ENCODE peak calls at places on chromosomes 5 and 9, in four cellular contexts. W is left lung, I is NCI-H1092 treated with DMSO at 0.1 percent for 48 hours, Z is H54. T is an unnamed sample.

GRCh38 chr5:129361441-129362025 is 98.6 kb upstream of the ADAMTS19 start:
- DNase-seq in W (no peak), I (no peak), Z (no peak), T (peak)

GRCh38 chr9:135076876-135077430 is 10.5 kb upstream of the OLFM1 start:
- DNase-seq in Z (no peak), I (no peak), W (peak), T (no peak)

GRCh38 chr9:130769004-130769403 is 66.0 kb upstream of the ABL1 start:
- DNase-seq in W (no peak), Z (no peak), I (no peak), T (no peak)

GRCh38 chr5:64301566-64301965 is 135.9 kb downstream of the RNF180 start:
- DNase-seq in W (no peak), Z (no peak), I (no peak), T (no peak)

GRCh38 chr5:7747728-7748127 is 103.2 kb downstream of the CFAP90 start:
- DNase-seq in Z (no peak), I (no peak), W (no peak), T (no peak)

GRCh38 chr5:160473736-160474483 is 52.3 kb downstream of the PTTG1 start:
- DNase-seq in Z (no peak), W (no peak), I (no peak), T (no peak)

GRCh38 chr5:76942581-76942980 is 10.3 kb upstream of the CRHBP start:
- DNase-seq in I (no peak), W (no peak), Z (peak), T (no peak)

GRCh38 chr9:133658442-133659431 is 22.6 kb downstream of the DBH start:
- DNase-seq in I (peak), W (no peak), Z (peak), T (no peak)

GRCh38 chr9:114619205-114619758 is 8.2 kb downstream of the TMEM268 start:
- DNase-seq in I (no peak), Z (no peak), W (peak), T (no peak)

GRCh38 chr9:69768101-69768500 is 8.3 kb upstream of the PTAR1 start:
- DNase-seq in W (no peak), I (no peak), Z (no peak), T (no peak)

GRCh38 chr5:89556215-89557009 is 673.4 kb upstream of the MEF2C start:
- DNase-seq in I (no peak), W (no peak), Z (peak), T (no peak)

GRCh38 chr5:163948086-163948666 is 442.8 kb downstream of the MAT2B start:
- DNase-seq in I (no peak), W (no peak), Z (no peak), T (no peak)

GRCh38 chr5:101153526-101153925 is 250.4 kb upstream of the ST8SIA4 start:
- DNase-seq in W (no peak), I (no peak), Z (no peak), T (no peak)

GRCh38 chr9:136760424-136760823 is 2.4 kb upstream of the LCN8 start:
- DNase-seq in W (no peak), Z (no peak), I (no peak), T (no peak)

GRCh38 chr5:132459983-132460834 is 30.4 kb downstream of the IRF1 start:
- DNase-seq in Z (no peak), W (peak), I (peak), T (peak)

GRCh38 chr9:128920381-128921058 is at the start of gene PHYHD1:
- DNase-seq in I (peak), Z (peak), W (peak), T (no peak)

GRCh38 chr5:126875303-126875785 is 98.4 kb downstream of the LMNB1 start:
- DNase-seq in W (no peak), I (no peak), Z (no peak), T (no peak)

GRCh38 chr9:79583957-79584654 is 12.3 kb downstream of the TLE4 start:
- DNase-seq in W (peak), I (no peak), Z (no peak), T (peak)

GRCh38 chr9:27943544-27943943 is 370.3 kb upstream of the C9orf72 start:
- DNase-seq in W (no peak), Z (no peak), I (no peak), T (no peak)

GRCh38 chr5:177491429-177491945 is 5.9 kb downstream of the PDLIM7 start:
- DNase-seq in I (no peak), Z (no peak), W (no peak), T (no peak)

GRCh38 chr5:142253938-142254895 is 70.6 kb downstream of the SPRY4 start:
- DNase-seq in Z (no peak), W (no peak), I (no peak), T (no peak)

GRCh38 chr9:75085640-75086039 is 2.3 kb downstream of the NMRK1 start:
- DNase-seq in W (no peak), I (no peak), Z (no peak), T (no peak)

GRCh38 chr9:34994429-34995287 is 5.1 kb downstream of the DNAJB5 start:
- DNase-seq in W (no peak), I (peak), Z (peak), T (peak)

GRCh38 chr5:140101179-140101578 is 12.7 kb upstream of the PURA start:
- DNase-seq in Z (no peak), W (no peak), I (no peak), T (no peak)

GRCh38 chr9:121851641-121852091 is 200.2 kb downstream of the DAB2IP start:
- DNase-seq in W (no peak), I (no peak), Z (no peak), T (no peak)

GRCh38 chr9:100229136-100229535 is 123.6 kb downstream of the TEX10 start:
- DNase-seq in W (no peak), I (no peak), Z (no peak), T (no peak)

GRCh38 chr5:43702815-43703214 is 99.8 kb downstream of the NNT start:
- DNase-seq in Z (no peak), W (no peak), I (peak), T (no peak)

GRCh38 chr5:42840279-42840678 is 28.6 kb upstream of the SELENOP start:
- DNase-seq in I (no peak), Z (no peak), W (peak), T (peak)

GRCh38 chr9:106970219-106970975 is 107.4 kb downstream of the ZNF462 start:
- DNase-seq in Z (no peak), I (no peak), W (no peak), T (no peak)

GRCh38 chr9:3916420-3916819 is 383.4 kb downstream of the GLIS3 start:
- DNase-seq in Z (no peak), W (no peak), I (no peak), T (no peak)

GRCh38 chr5:133029321-133029720 is 3.0 kb upstream of the ZCCHC10 start:
- DNase-seq in W (no peak), I (no peak), Z (no peak), T (no peak)

GRCh38 chr9:37464426-37465248 is 613 bp downstream of the ZBTB5 start:
- DNase-seq in Z (peak), I (no peak), W (peak), T (peak)

GRCh38 chr5:103587185-103587748 is 24.7 kb upstream of the NUDT12 start:
- DNase-seq in I (peak), Z (no peak), W (no peak), T (peak)

GRCh38 chr5:139671096-139671841 is 23.1 kb downstream of the CXXC5 start:
- DNase-seq in I (no peak), W (no peak), Z (no peak), T (no peak)

T was measured in Kasumi-1.